ENCODE peak calls at places on chromosomes 6 and 20, in six cellular contexts. Q, U, Y, X, W and N are unnamed samples.

GRCh38 chr6:155352130-155352420 is 37.8 kb upstream of the TFB1M start:
- DNase-seq in Q (no peak), U (no peak), Y (no peak), X (no peak), W (no peak), N (no peak)

GRCh38 chr6:85346196-85346595 is 103.7 kb upstream of the NT5E start:
- DNase-seq in Q (no peak), U (no peak), Y (no peak), X (no peak), W (no peak), N (no peak)

GRCh38 chr6:55957961-55958422 is 82.6 kb upstream of the BMP5 start:
- DNase-seq in Q (no peak), U (no peak), Y (peak; percentile 22), X (no peak), W (no peak), N (no peak)

GRCh38 chr6:37979392-37980221 is 160.1 kb downstream of the ZFAND3 start:
- DNase-seq in Q (no peak), U (no peak), Y (no peak), X (no peak), W (no peak), N (no peak)

GRCh38 chr6:84424956-84425355 is 197.5 kb upstream of the CEP162 start:
- DNase-seq in Q (no peak), U (no peak), Y (no peak), X (no peak), W (no peak), N (no peak)

GRCh38 chr6:35497571-35498406 is 910 bp upstream of the TEAD3 start:
- DNase-seq in Q (no peak), U (no peak), Y (peak; percentile 57), X (peak; percentile 74), W (peak; percentile 61), N (no peak)

GRCh38 chr6:4320860-4321259 is 185.5 kb upstream of the ECI2 start:
- DNase-seq in Q (no peak), U (peak; percentile 82), Y (peak; percentile 97), X (no peak), W (no peak), N (no peak)

GRCh38 chr6:5787054-5787720 is 219.5 kb downstream of the NRN1 start:
- DNase-seq in Q (no peak), U (no peak), Y (no peak), X (no peak), W (no peak), N (no peak)

GRCh38 chr6:106659859-106660258 is 30.5 kb downstream of the QRSL1 start:
- DNase-seq in Q (no peak), U (no peak), Y (no peak), X (no peak), W (no peak), N (no peak)

GRCh38 chr6:46792635-46793034 is 554 bp upstream of the MEP1A start:
- DNase-seq in Q (no peak), U (no peak), Y (no peak), X (no peak), W (no peak), N (no peak)

GRCh38 chr6:1667012-1667804 is 57.5 kb downstream of the FOXC1 start:
- DNase-seq in Q (no peak), U (no peak), Y (peak; percentile 10), X (no peak), W (no peak), N (no peak)

GRCh38 chr20:23659989-23660837 is 22.5 kb upstream of the CST3 start:
- DNase-seq in Q (no peak), U (no peak), Y (no peak), X (no peak), W (no peak), N (no peak)

GRCh38 chr6:2746557-2747061 is 4.1 kb downstream of the MYLK4 start:
- DNase-seq in Q (no peak), U (no peak), Y (no peak), X (no peak), W (no peak), N (no peak)

GRCh38 chr6:90472716-90473115 is 114.2 kb downstream of the MAP3K7 start:
- DNase-seq in Q (no peak), U (no peak), Y (no peak), X (no peak), W (no peak), N (no peak)